ENCODE peak calls at places on chromosomes 12 and 14, in eight cellular contexts. T is stimulated activated CD8-positive, alpha-beta memory T cell treated with anti-CD3 and anti-CD28 coated beads, Interleukin-7, amount 100 ng/mL, for 1 hour; J is Kasumi-1; H is neuronal stem cell; G is A549; A is choroid plexus epithelial cell; Y is SHP77; L is NCI-H1417. B is an unnamed sample.

GRCh38 chr12:14776236-14776959 is 26.9 kb downstream of the WBP11 start:
- DNase-seq in H (no peak), Y (no peak), A (peak; percentile 53), G (peak; percentile 26), L (peak; percentile 69), J (peak; percentile 22), T (no peak), B (no peak)

GRCh38 chr14:60649815-60650381 is 621 bp upstream of the SIX1 start:
- DNase-seq in A (peak; percentile 65), G (peak; percentile 37), Y (peak; percentile 84), L (peak; percentile 73), H (peak; percentile 40), J (no peak), T (no peak), B (no peak)

GRCh38 chr14:23725980-23726746 is 90.0 kb downstream of the DHRS2 start:
- DNase-seq in G (no peak), L (no peak), A (no peak), H (no peak), Y (no peak), T (no peak), J (no peak), B (no peak)

GRCh38 chr12:127803545-127803944 is 463.4 kb upstream of the TMEM132C start:
- DNase-seq in G (no peak), A (no peak), H (no peak), L (no peak), J (no peak), Y (no peak), T (no peak), B (no peak)

GRCh38 chr12:58310828-58311273 is 369.5 kb downstream of the ATP23 start:
- DNase-seq in G (peak; percentile 95), A (peak; percentile 99), H (no peak), Y (no peak), T (no peak), J (no peak), L (no peak), B (no peak)

GRCh38 chr12:50620050-50620974 is 115.5 kb downstream of the DIP2B start:
- DNase-seq in J (no peak), T (no peak), A (peak; percentile 92), H (peak; percentile 27), Y (peak; percentile 20), L (peak; percentile 86), G (peak; percentile 39), B (peak; percentile 17)

GRCh38 chr14:98711453-98711852 is 560.5 kb downstream of the BCL11B start:
- DNase-seq in H (no peak), Y (no peak), J (no peak), A (no peak), T (no peak), L (no peak), G (no peak), B (no peak)

GRCh38 chr12:108214486-108214885 is 85.4 kb downstream of the WSCD2 start:
- DNase-seq in J (peak; percentile 21), H (peak; percentile 70), T (no peak), Y (no peak), L (no peak), G (no peak), A (peak; percentile 43), B (no peak)

GRCh38 chr12:47382305-47382704 is 302.5 kb upstream of the AMIGO2 start:
- DNase-seq in A (no peak), G (peak; percentile 44), T (no peak), J (no peak), L (no peak), H (no peak), Y (no peak), B (no peak)

GRCh38 chr14:32201196-32201815 is 539 bp upstream of the RNU6-7 start:
- DNase-seq in A (peak; percentile 68), H (peak; percentile 80), Y (peak; percentile 99), J (peak; percentile 72), G (peak; percentile 86), L (peak; percentile 96), T (peak; percentile 37), B (peak; percentile 92)

GRCh38 chr14:93912785-93913184 is 14.4 kb upstream of the FAM181A start:
- DNase-seq in J (no peak), L (no peak), G (no peak), T (no peak), H (no peak), Y (no peak), A (no peak), B (no peak)

GRCh38 chr14:75905505-75905904 is 76.3 kb downstream of the TGFB3 start:
- DNase-seq in H (no peak), T (no peak), G (no peak), Y (no peak), J (peak; percentile 70), L (no peak), A (peak; percentile 85), B (no peak)

GRCh38 chr14:100443643-100444042 is 120.5 kb downstream of the SLC25A47 start:
- DNase-seq in L (peak; percentile 52), G (no peak), Y (no peak), A (peak; percentile 34), T (no peak), H (no peak), J (no peak), B (no peak)

GRCh38 chr14:68932686-68933085 is 46.4 kb downstream of the ACTN1 start:
- DNase-seq in L (no peak), T (no peak), A (no peak), J (no peak), G (no peak), H (no peak), Y (no peak), B (no peak)

GRCh38 chr12:111387747-111388365 is 17.9 kb upstream of the SH2B3 start:
- DNase-seq in H (no peak), L (no peak), G (no peak), A (no peak), J (no peak), Y (no peak), T (no peak), B (no peak)

GRCh38 chr12:64147011-64147671 is 75.0 kb downstream of the KICS2 start:
- DNase-seq in Y (peak; percentile 33), J (no peak), H (no peak), A (no peak), T (no peak), G (no peak), L (peak; percentile 18), B (no peak)

GRCh38 chr12:32151081-32151480 is 44.4 kb downstream of the BICD1 start:
- DNase-seq in L (no peak), G (no peak), H (no peak), J (no peak), T (no peak), Y (no peak), A (peak; percentile 13), B (no peak)

GRCh38 chr12:86349196-86349595 is 93.0 kb upstream of the MGAT4C start:
- DNase-seq in H (no peak), Y (peak; percentile 17), A (no peak), L (no peak), G (no peak), T (no peak), J (no peak), B (no peak)

GRCh38 chr12:34033628-34034296 is 11.5 kb downstream of the ALG10 start:
- DNase-seq in Y (no peak), J (peak; percentile 55), T (no peak), H (no peak), A (peak; percentile 59), L (peak; percentile 56), G (peak; percentile 56), B (no peak)

GRCh38 chr12:81610955-81611889 is 147.9 kb downstream of the PPFIA2 start:
- DNase-seq in H (no peak), G (peak; percentile 51), Y (peak; percentile 11), L (peak; percentile 45), A (peak; percentile 43), J (peak; percentile 54), T (no peak), B (peak; percentile 10)

GRCh38 chr12:43104524-43104923 is 447.5 kb downstream of the ADAMTS20 start:
- DNase-seq in Y (no peak), L (no peak), A (peak; percentile 78), T (no peak), H (no peak), G (no peak), J (no peak), B (no peak)

GRCh38 chr12:124867389-124867930 is 3.8 kb upstream of the SCARB1 start:
- DNase-seq in A (peak; percentile 62), H (no peak), J (no peak), G (peak; percentile 80), Y (peak; percentile 41), L (peak; percentile 21), T (no peak), B (no peak)

GRCh38 chr14:22791302-22791701 is 23.9 kb downstream of the SLC7A7 start:
- DNase-seq in T (no peak), L (no peak), Y (no peak), H (no peak), J (no peak), G (no peak), A (peak; percentile 60), B (no peak)

GRCh38 chr14:50619569-50620141 is 48.5 kb downstream of the SAV1 start:
- DNase-seq in G (peak; percentile 55), J (peak; percentile 79), A (peak; percentile 78), Y (no peak), H (no peak), L (peak; percentile 54), T (no peak), B (no peak)

GRCh38 chr12:103973909-103974308 is 8.2 kb downstream of the TDG start:
- DNase-seq in J (no peak), H (no peak), L (no peak), G (no peak), T (no peak), Y (no peak), A (no peak), B (no peak)

GRCh38 chr12:89205517-89205916 is 146.8 kb downstream of the DUSP6 start:
- DNase-seq in A (no peak), G (no peak), L (no peak), Y (no peak), J (no peak), H (no peak), T (no peak), B (no peak)

GRCh38 chr12:9813821-9814798 is 13.2 kb upstream of the KLRF1 start:
- DNase-seq in J (peak; percentile 77), H (peak; percentile 40), T (peak; percentile 85), A (peak; percentile 70), G (peak; percentile 66), L (no peak), Y (peak; percentile 2), B (peak; percentile 68)

GRCh38 chr14:61568572-61569011 is 126.7 kb upstream of the HIF1A start:
- DNase-seq in A (no peak), Y (peak; percentile 45), J (no peak), L (peak; percentile 82), T (peak; percentile 16), H (no peak), G (no peak), B (no peak)

GRCh38 chr12:130695061-130695460 is 21.0 kb downstream of the RIMBP2 start:
- DNase-seq in A (no peak), J (no peak), L (no peak), T (no peak), Y (no peak), H (no peak), G (no peak), B (no peak)

GRCh38 chr12:93785262-93786010 is 108.3 kb downstream of the CRADD start:
- DNase-seq in Y (no peak), L (no peak), H (peak; percentile 27), T (no peak), G (peak; percentile 96), A (peak; percentile 96), J (peak; percentile 6), B (peak; percentile 13)

GRCh38 chr14:74401504-74402241 is 24.3 kb downstream of the SYNDIG1L start:
- DNase-seq in H (no peak), Y (peak; percentile 25), J (no peak), G (no peak), T (peak; percentile 21), A (no peak), L (peak; percentile 57), B (peak; percentile 39)

GRCh38 chr14:32366995-32367394 is 37.9 kb downstream of the AKAP6 start:
- DNase-seq in H (no peak), A (peak; percentile 45), T (no peak), Y (no peak), G (no peak), L (peak; percentile 52), J (no peak), B (no peak)

GRCh38 chr14:61889914-61890351 is 127.7 kb downstream of the SNAPC1 start:
- DNase-seq in T (no peak), G (no peak), Y (no peak), A (no peak), J (no peak), H (no peak), L (no peak), B (no peak)

GRCh38 chr12:111598637-111599458 is at the start of gene ATXN2:
- DNase-seq in H (peak; percentile 54), J (peak; percentile 61), G (no peak), L (no peak), A (peak; percentile 74), Y (peak; percentile 66), T (peak; percentile 30), B (peak; percentile 66)